ENCODE peak calls at places on chromosomes 13 and 19, in five cellular contexts. One of them, this sample, is unnamed.

GRCh38 chr13:73778242-73778864 is 355.9 kb downstream of the KLF12 start:
- DNase-seq in SK-N-SH: no peak
- DNase-seq in A549: no peak
- DNase-seq in K562: no peak
- DNase-seq in GM12878: no peak
- DNase-seq in this sample: no peak

GRCh38 chr13:39417643-39418042 is 185.3 kb downstream of the LHFPL6 start:
- DNase-seq in SK-N-SH: no peak
- DNase-seq in A549: no peak
- DNase-seq in K562: no peak
- DNase-seq in GM12878: no peak
- DNase-seq in this sample: peak

GRCh38 chr19:5138606-5139594 is 170.0 kb downstream of the KDM4B start:
- DNase-seq in SK-N-SH: no peak
- DNase-seq in A549: no peak
- DNase-seq in K562: peak
- DNase-seq in GM12878: peak
- DNase-seq in this sample: peak

GRCh38 chr13:55155046-55155445 is 1985.7 kb upstream of the PRR20A start:
- DNase-seq in SK-N-SH: no peak
- DNase-seq in A549: no peak
- DNase-seq in K562: no peak
- DNase-seq in GM12878: no peak
- DNase-seq in this sample: no peak

GRCh38 chr13:29196409-29197074 is 376.4 kb downstream of the MTUS2 start:
- DNase-seq in SK-N-SH: no peak
- DNase-seq in A549: no peak
- DNase-seq in K562: no peak
- DNase-seq in GM12878: peak
- DNase-seq in this sample: no peak

GRCh38 chr19:16051254-16052025 is 24.9 kb upstream of the TPM4 start:
- DNase-seq in SK-N-SH: no peak
- DNase-seq in A549: peak
- DNase-seq in K562: no peak
- DNase-seq in GM12878: no peak
- DNase-seq in this sample: no peak

GRCh38 chr13:112071011-112071901 is 4.3 kb downstream of the SOX1 start:
- DNase-seq in SK-N-SH: no peak
- DNase-seq in A549: no peak
- DNase-seq in K562: no peak
- DNase-seq in GM12878: no peak
- DNase-seq in this sample: no peak

GRCh38 chr13:71722206-71722605 is 144.8 kb downstream of the DACH1 start:
- DNase-seq in SK-N-SH: no peak
- DNase-seq in A549: no peak
- DNase-seq in K562: no peak
- DNase-seq in GM12878: no peak
- DNase-seq in this sample: peak

GRCh38 chr19:38615007-38615581 is 2.7 kb downstream of the MAP4K1 start:
- DNase-seq in SK-N-SH: no peak
- DNase-seq in A549: no peak
- DNase-seq in K562: no peak
- DNase-seq in GM12878: no peak
- DNase-seq in this sample: no peak

GRCh38 chr19:1232652-1233360 is 5.0 kb downstream of the CBARP start:
- DNase-seq in SK-N-SH: no peak
- DNase-seq in A549: no peak
- DNase-seq in K562: no peak
- DNase-seq in GM12878: no peak
- DNase-seq in this sample: peak

GRCh38 chr13:73741742-73742141 is 392.5 kb downstream of the KLF12 start:
- DNase-seq in SK-N-SH: no peak
- DNase-seq in A549: no peak
- DNase-seq in K562: no peak
- DNase-seq in GM12878: no peak
- DNase-seq in this sample: no peak

GRCh38 chr19:36420961-36421748 is 2.7 kb upstream of the ZFP82 start:
- DNase-seq in SK-N-SH: peak
- DNase-seq in A549: no peak
- DNase-seq in K562: no peak
- DNase-seq in GM12878: no peak
- DNase-seq in this sample: peak

GRCh38 chr13:74867460-74867859 is 614.5 kb downstream of the TBC1D4 start:
- DNase-seq in SK-N-SH: no peak
- DNase-seq in A549: no peak
- DNase-seq in K562: no peak
- DNase-seq in GM12878: no peak
- DNase-seq in this sample: no peak

GRCh38 chr19:49488046-49488862 is 846 bp downstream of the RPL13A start:
- DNase-seq in SK-N-SH: no peak
- DNase-seq in A549: no peak
- DNase-seq in K562: no peak
- DNase-seq in GM12878: no peak
- DNase-seq in this sample: no peak

GRCh38 chr13:33146843-33147611 is 130.8 kb downstream of the KL start:
- DNase-seq in SK-N-SH: no peak
- DNase-seq in A549: no peak
- DNase-seq in K562: no peak
- DNase-seq in GM12878: peak
- DNase-seq in this sample: no peak

GRCh38 chr19:18519962-18520847 is 1.7 kb downstream of the ELL start:
- DNase-seq in SK-N-SH: peak
- DNase-seq in A549: peak
- DNase-seq in K562: no peak
- DNase-seq in GM12878: no peak
- DNase-seq in this sample: peak

GRCh38 chr19:16628984-16629691 is 1.1 kb upstream of the MED26 start:
- DNase-seq in SK-N-SH: peak
- DNase-seq in A549: no peak
- DNase-seq in K562: no peak
- DNase-seq in GM12878: peak
- DNase-seq in this sample: peak

GRCh38 chr19:56108447-56109195 is 12.5 kb downstream of the ZNF787 start:
- DNase-seq in SK-N-SH: no peak
- DNase-seq in A549: no peak
- DNase-seq in K562: no peak
- DNase-seq in GM12878: no peak
- DNase-seq in this sample: peak

GRCh38 chr19:34120846-34121639 is 51.3 kb upstream of the LSM14A start:
- DNase-seq in SK-N-SH: peak
- DNase-seq in A549: peak
- DNase-seq in K562: peak
- DNase-seq in GM12878: no peak
- DNase-seq in this sample: peak

GRCh38 chr13:109271991-109272454 is 514.4 kb downstream of the IRS2 start:
- DNase-seq in SK-N-SH: no peak
- DNase-seq in A549: peak
- DNase-seq in K562: no peak
- DNase-seq in GM12878: no peak
- DNase-seq in this sample: no peak

GRCh38 chr13:19961924-19962323 is 3.4 kb downstream of the ZMYM2 start:
- DNase-seq in SK-N-SH: no peak
- DNase-seq in A549: no peak
- DNase-seq in K562: no peak
- DNase-seq in GM12878: no peak
- DNase-seq in this sample: peak

GRCh38 chr13:91704398-91704797 is 306.0 kb downstream of the GPC5 start:
- DNase-seq in SK-N-SH: no peak
- DNase-seq in A549: no peak
- DNase-seq in K562: no peak
- DNase-seq in GM12878: no peak
- DNase-seq in this sample: no peak

GRCh38 chr19:1416014-1416841 is 8.8 kb downstream of the DAZAP1 start:
- DNase-seq in SK-N-SH: no peak
- DNase-seq in A549: no peak
- DNase-seq in K562: no peak
- DNase-seq in GM12878: no peak
- DNase-seq in this sample: peak

GRCh38 chr13:106818971-106819370 is 251.0 kb upstream of the ARGLU1 start:
- DNase-seq in SK-N-SH: no peak
- DNase-seq in A549: no peak
- DNase-seq in K562: no peak
- DNase-seq in GM12878: no peak
- DNase-seq in this sample: no peak

GRCh38 chr13:95160112-95160906 is 140.9 kb downstream of the ABCC4 start:
- DNase-seq in SK-N-SH: no peak
- DNase-seq in A549: peak
- DNase-seq in K562: no peak
- DNase-seq in GM12878: no peak
- DNase-seq in this sample: peak

GRCh38 chr19:575527-576506 is 3.4 kb downstream of the BSG start:
- DNase-seq in SK-N-SH: peak
- DNase-seq in A549: no peak
- DNase-seq in K562: peak
- DNase-seq in GM12878: no peak
- DNase-seq in this sample: peak

GRCh38 chr13:28631792-28632191 is 27.1 kb upstream of the POMP start:
- DNase-seq in SK-N-SH: no peak
- DNase-seq in A549: no peak
- DNase-seq in K562: no peak
- DNase-seq in GM12878: no peak
- DNase-seq in this sample: peak

DNA sequence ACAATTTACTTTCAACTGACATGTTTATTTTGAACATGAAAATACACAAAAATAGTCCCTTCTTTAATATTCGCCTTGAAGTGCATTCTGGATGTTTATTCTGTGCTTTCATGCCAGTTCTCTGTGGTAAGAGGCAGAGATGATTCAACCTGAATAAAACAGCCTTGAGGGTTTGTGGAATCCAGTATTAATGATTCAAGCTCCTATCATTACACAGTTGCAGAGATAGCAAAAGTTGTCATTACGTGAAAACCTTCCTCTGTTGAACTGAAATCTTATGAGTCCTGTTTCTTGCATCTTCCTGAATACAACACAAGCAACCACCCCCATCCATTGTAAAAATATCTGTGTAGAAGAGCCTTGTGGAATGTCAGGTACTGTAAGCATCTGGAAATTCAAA is 142.3 kb upstream of the HTR2A start:
- DNase-seq in SK-N-SH: no peak
- DNase-seq in A549: no peak
- DNase-seq in K562: no peak
- DNase-seq in GM12878: no peak
- DNase-seq in this sample: peak
- TF ChIP-seq RCOR1 in SK-N-SH: no peak
- TF ChIP-seq RCOR1 in A549: no peak
- TF ChIP-seq RCOR1 in K562: no peak
- TF ChIP-seq RCOR1 in GM12878: no peak
- TF ChIP-seq RCOR1 in this sample: no peak

DNA sequence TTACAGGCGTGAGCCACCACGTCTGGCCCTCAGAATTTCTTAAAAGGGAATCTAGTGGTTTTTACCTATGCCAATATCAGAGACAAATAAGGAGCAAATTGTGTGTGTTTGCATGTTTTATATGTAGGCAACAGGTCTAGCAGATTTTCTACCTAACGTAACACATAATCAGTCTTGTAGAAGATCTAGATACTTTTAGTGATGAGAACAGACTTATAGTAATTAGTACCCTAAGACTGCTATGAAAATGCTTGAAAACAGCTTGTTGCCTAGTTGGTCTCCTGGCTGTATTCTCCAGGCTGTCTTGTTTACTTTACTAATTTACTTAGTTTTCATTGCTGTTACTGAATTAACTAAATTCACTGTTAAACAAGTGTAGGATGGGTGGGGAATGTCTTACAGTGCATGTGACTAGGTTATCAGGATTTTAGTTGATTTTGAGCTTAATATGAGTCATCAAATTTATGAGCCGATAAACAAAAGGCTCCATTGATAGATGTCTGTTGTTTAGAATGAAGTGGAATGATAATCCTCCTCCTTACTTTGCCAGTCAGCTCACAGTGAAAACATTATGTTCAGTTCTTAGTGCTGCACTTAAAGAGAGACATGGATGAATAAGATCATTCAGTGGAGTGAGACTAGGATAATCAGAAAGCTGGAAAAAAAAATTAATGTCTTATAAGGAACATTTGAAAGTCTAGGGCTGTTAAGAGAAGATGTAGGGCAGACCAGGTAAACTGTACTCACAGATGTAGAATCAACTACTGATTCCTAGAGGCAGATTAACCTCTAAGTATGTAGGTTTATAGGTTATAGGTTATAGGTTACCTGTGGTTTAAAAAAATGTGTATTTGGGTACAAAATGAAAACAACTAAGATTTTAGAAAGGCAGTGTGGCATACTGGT is 22.4 kb downstream of the GTF2F2 start:
- DNase-seq in SK-N-SH: no peak
- DNase-seq in A549: no peak
- DNase-seq in K562: no peak
- DNase-seq in GM12878: no peak
- DNase-seq in this sample: peak
- TF ChIP-seq RCOR1 in SK-N-SH: no peak
- TF ChIP-seq RCOR1 in A549: no peak
- TF ChIP-seq RCOR1 in K562: no peak
- TF ChIP-seq RCOR1 in GM12878: no peak
- TF ChIP-seq RCOR1 in this sample: no peak

GRCh38 chr13:66965146-66965545 is 265.0 kb downstream of the PCDH9 start:
- DNase-seq in SK-N-SH: no peak
- DNase-seq in A549: no peak
- DNase-seq in K562: no peak
- DNase-seq in GM12878: no peak
- DNase-seq in this sample: no peak
- TF ChIP-seq RCOR1 in SK-N-SH: no peak
- TF ChIP-seq RCOR1 in A549: no peak
- TF ChIP-seq RCOR1 in K562: no peak
- TF ChIP-seq RCOR1 in GM12878: no peak
- TF ChIP-seq RCOR1 in this sample: no peak

DNA sequence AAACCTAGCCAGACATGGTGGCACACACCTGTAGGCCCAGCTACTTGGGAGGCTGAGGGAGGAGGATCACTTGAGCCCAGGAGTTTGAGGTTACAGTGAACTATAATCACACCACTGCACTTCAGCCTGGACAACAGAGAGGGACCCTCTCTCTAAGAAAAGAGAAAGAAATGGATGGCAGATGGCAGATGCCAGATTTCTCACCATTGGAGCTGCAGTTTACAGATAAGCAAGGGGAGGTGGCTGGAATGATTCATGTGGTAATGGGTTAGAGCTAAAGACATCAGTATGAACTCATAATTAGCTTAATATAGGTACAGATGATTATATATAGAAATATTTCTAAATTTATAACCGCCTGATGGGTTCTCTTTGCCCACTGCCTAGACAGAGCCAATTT is 80.1 kb upstream of the IPO5 start:
- DNase-seq in SK-N-SH: no peak
- DNase-seq in A549: no peak
- DNase-seq in K562: no peak
- DNase-seq in GM12878: no peak
- DNase-seq in this sample: no peak
- TF ChIP-seq RCOR1 in SK-N-SH: no peak
- TF ChIP-seq RCOR1 in A549: no peak
- TF ChIP-seq RCOR1 in K562: no peak
- TF ChIP-seq RCOR1 in GM12878: no peak
- TF ChIP-seq RCOR1 in this sample: no peak

This sample was measured in IMR-90.